ENCODE peak calls at places on chromosomes 1 and 21, in ten cellular contexts. Z, M, K, N, V, A, S, P, T and J are unnamed samples.

GRCh38 chr1:9251501-9251900 is 16.9 kb downstream of the H6PD start:
- DNase-seq in Z (no peak), M (no peak), K (no peak), N (no peak), V (peak), A (no peak), S (no peak), P (no peak), T (no peak), J (no peak)

GRCh38 chr1:154869351-154870116 is 547 bp downstream of the KCNN3 start:
- DNase-seq in Z (no peak), M (no peak), K (peak), N (no peak), V (peak), A (peak), S (peak), P (no peak), T (no peak), J (no peak)

GRCh38 chr21:34690041-34690792 is 21.4 kb downstream of the CLIC6 start:
- DNase-seq in Z (no peak), M (no peak), K (peak), N (no peak), V (no peak), A (no peak), S (no peak), P (no peak), T (no peak), J (no peak)

GRCh38 chr1:229431270-229432115 is 2.4 kb downstream of the ACTA1 start:
- DNase-seq in Z (no peak), M (no peak), K (no peak), N (no peak), V (no peak), A (no peak), S (no peak), P (no peak), T (no peak), J (no peak)

GRCh38 chr1:87039096-87039495 is 124.7 kb downstream of the HS2ST1 start:
- DNase-seq in Z (no peak), M (no peak), K (no peak), N (no peak), V (no peak), A (no peak), S (no peak), P (no peak), T (no peak), J (no peak)

GRCh38 chr1:214280386-214281029 is 451 bp upstream of the SMYD2 start:
- DNase-seq in Z (peak), M (no peak), K (peak), N (no peak), V (peak), A (peak), S (no peak), P (no peak), T (no peak), J (no peak)

GRCh38 chr1:203327684-203328457 is 22.6 kb downstream of the BTG2 start:
- DNase-seq in Z (peak), M (no peak), K (peak), N (peak), V (peak), A (peak), S (peak), P (no peak), T (peak), J (peak)

GRCh38 chr1:201444792-201445191 is 23.3 kb upstream of the TNNI1 start:
- DNase-seq in Z (no peak), M (no peak), K (no peak), N (no peak), V (no peak), A (peak), S (no peak), P (no peak), T (no peak), J (no peak)

GRCh38 chr1:211703812-211704566 is 28.6 kb upstream of the NEK2 start:
- DNase-seq in Z (no peak), M (no peak), K (no peak), N (no peak), V (no peak), A (no peak), S (no peak), P (no peak), T (no peak), J (no peak)

GRCh38 chr21:44873356-44874239 is at the start of gene PTTG1IP:
- DNase-seq in Z (peak), M (peak), K (peak), N (peak), V (peak), A (peak), S (peak), P (peak), T (peak), J (peak)

GRCh38 chr1:112298558-112298957 is 97.5 kb upstream of the CTTNBP2NL start:
- DNase-seq in Z (peak), M (peak), K (peak), N (peak), V (no peak), A (peak), S (no peak), P (peak), T (no peak), J (no peak)

GRCh38 chr21:35864039-35864438 is 196.3 kb downstream of the SETD4 start:
- DNase-seq in Z (no peak), M (no peak), K (no peak), N (no peak), V (no peak), A (no peak), S (no peak), P (no peak), T (no peak), J (no peak)